ENCODE peak calls at places on chromosomes 11 and 22, in nine cellular contexts. X is progenitor cell of endocrine pancreas; S is BJ; N is CD8-positive, alpha-beta T cell; I is CD4-positive, alpha-beta T cell; Z is cardiac fibroblast; H is GM13976; G is MM.1S; E is GM20000. J is an unnamed sample.

GRCh38 chr22:36660510-36660840 is 43.1 kb downstream of the CACNG2 start:
- DNase-seq in X (no peak), S (no peak), N (no peak), I (no peak), Z (no peak), H (no peak), G (no peak), E (no peak), J (no peak)

GRCh38 chr22:27726726-27727449 is 74.7 kb downstream of the MN1 start:
- DNase-seq in X (no peak), S (peak), N (no peak), I (no peak), Z (peak), H (no peak), G (no peak), E (no peak), J (peak)

GRCh38 chr22:26561756-26562417 is 28.0 kb downstream of the TPST2 start:
- DNase-seq in X (no peak), S (no peak), N (no peak), I (no peak), Z (no peak), H (no peak), G (no peak), E (no peak), J (no peak)

GRCh38 chr11:12090061-12090572 is 20.3 kb upstream of the MICAL2 start:
- DNase-seq in X (no peak), S (no peak), N (no peak), I (no peak), Z (peak), H (no peak), G (no peak), E (no peak), J (no peak)

GRCh38 chr22:35631597-35631996 is 14.5 kb upstream of the MB start:
- DNase-seq in X (no peak), S (no peak), N (no peak), I (no peak), Z (peak), H (peak), G (peak), E (peak), J (no peak)

GRCh38 chr11:118625036-118625690 is 17.7 kb downstream of the PHLDB1 start:
- DNase-seq in X (no peak), S (no peak), N (no peak), I (no peak), Z (no peak), H (no peak), G (no peak), E (no peak), J (no peak)

GRCh38 chr11:59173964-59174663 is 2.2 kb downstream of the DTX4 start:
- DNase-seq in X (no peak), S (no peak), N (no peak), I (no peak), Z (peak), H (no peak), G (no peak), E (peak), J (no peak)

GRCh38 chr22:50194037-50194809 is 6.6 kb upstream of the SELENOO start:
- DNase-seq in X (no peak), S (no peak), N (no peak), I (no peak), Z (no peak), H (no peak), G (no peak), E (no peak), J (no peak)

GRCh38 chr11:105489431-105489830 is 120.4 kb upstream of the GRIA4 start:
- DNase-seq in X (no peak), S (no peak), N (no peak), I (no peak), Z (peak), H (no peak), G (no peak), E (no peak), J (no peak)

GRCh38 chr11:86475027-86475426 is 100.3 kb downstream of the CCDC81 start:
- DNase-seq in X (no peak), S (no peak), N (no peak), I (no peak), Z (no peak), H (no peak), G (no peak), E (no peak), J (no peak)

GRCh38 chr11:86478348-86478747 is 103.7 kb downstream of the CCDC81 start:
- DNase-seq in X (no peak), S (no peak), N (no peak), I (no peak), Z (no peak), H (no peak), G (no peak), E (no peak), J (no peak)

GRCh38 chr11:86476109-86476861 is 101.6 kb downstream of the CCDC81 start:
- DNase-seq in X (no peak), S (no peak), N (no peak), I (no peak), Z (peak), H (no peak), G (no peak), E (no peak), J (no peak)

GRCh38 chr11:86477495-86478155 is 102.9 kb downstream of the CCDC81 start:
- DNase-seq in X (no peak), S (no peak), N (no peak), I (no peak), Z (peak), H (no peak), G (no peak), E (no peak), J (no peak)

GRCh38 chr11:86473991-86474833 is 99.5 kb downstream of the CCDC81 start:
- DNase-seq in X (no peak), S (no peak), N (no peak), I (no peak), Z (peak), H (no peak), G (no peak), E (no peak), J (no peak)
- TF ChIP-seq CTCF in X (no peak), S (no peak), N (no peak), I (no peak), Z (no peak), H (no peak), G (no peak), E (no peak), J (no peak)

GRCh38 chr11:14784230-14784629 is 107.8 kb downstream of the CYP2R1 start:
- DNase-seq in X (no peak), S (no peak), N (no peak), I (no peak), Z (no peak), H (no peak), G (no peak), E (no peak), J (no peak)

GRCh38 chr11:14793546-14793945 is 98.5 kb downstream of the CYP2R1 start:
- DNase-seq in X (no peak), S (no peak), N (no peak), I (no peak), Z (no peak), H (no peak), G (no peak), E (no peak), J (no peak)

DNA sequence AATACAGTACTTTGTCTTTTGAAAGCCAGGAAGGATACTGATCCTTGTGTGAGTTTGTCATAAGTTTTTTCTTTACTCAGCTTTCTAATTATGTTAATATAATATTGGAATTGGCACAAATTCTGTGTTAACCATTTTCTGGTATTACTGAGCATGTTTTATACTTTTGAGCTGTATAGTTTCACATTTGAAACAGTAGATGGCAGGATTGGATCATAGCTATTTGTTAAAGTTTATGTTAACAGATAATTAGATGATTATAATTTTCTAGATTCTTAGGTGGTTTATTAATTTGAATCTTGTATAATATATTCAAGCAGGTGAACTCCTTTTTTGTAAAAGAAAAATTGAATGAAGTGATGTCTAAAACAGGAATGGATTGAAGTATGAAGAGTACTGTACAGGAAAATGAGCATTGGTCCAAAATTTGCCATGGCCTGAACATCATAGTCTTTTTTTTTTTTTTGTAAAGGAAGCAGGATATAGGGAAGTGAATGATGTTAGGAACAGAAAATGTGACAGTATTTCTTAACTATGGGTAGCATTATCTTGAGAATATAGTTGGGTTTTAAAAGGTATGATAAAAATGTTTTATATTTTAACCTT is 102.0 kb downstream of the CYP2R1 start:
- DNase-seq in X (no peak), S (no peak), N (no peak), I (no peak), Z (peak), H (no peak), G (peak), E (no peak), J (no peak)
- TF ChIP-seq CTCF in X (peak), S (peak), N (peak), I (peak), Z (peak), H (peak), G (peak), E (no peak), J (peak)

DNA sequence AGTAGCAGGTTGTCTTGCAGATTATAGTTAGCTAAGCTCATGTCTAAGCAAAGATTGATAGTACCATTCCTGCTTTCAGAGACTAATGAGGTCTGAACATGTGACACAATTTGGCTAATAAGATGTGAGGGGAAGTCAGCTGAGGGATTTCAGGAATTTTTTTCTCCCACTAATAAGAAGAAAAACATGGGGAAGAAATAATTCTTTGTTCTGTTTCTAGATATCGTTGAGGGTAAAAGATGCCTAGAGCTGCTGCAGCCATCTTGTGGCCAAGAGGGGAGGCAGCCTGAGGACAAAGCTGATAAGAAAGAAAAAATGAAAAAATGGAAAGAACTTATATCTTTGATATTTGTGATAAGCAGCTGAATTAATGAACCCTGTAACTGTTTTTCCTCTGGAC is 1334.4 kb downstream of the LRRC4C start:
- DNase-seq in X (no peak), S (no peak), N (no peak), I (no peak), Z (no peak), H (no peak), G (no peak), E (no peak), J (no peak)
- TF ChIP-seq CTCF in X (peak), S (no peak), N (no peak), I (no peak), Z (no peak), H (no peak), G (peak), E (no peak), J (no peak)

GRCh38 chr11:115736146-115736545 is 231.9 kb upstream of the CADM1 start:
- DNase-seq in X (no peak), S (no peak), N (no peak), I (no peak), Z (no peak), H (no peak), G (no peak), E (no peak), J (no peak)
- TF ChIP-seq CTCF in X (no peak), S (no peak), N (no peak), I (no peak), Z (no peak), H (no peak), G (no peak), E (no peak), J (no peak)

GRCh38 chr11:43558056-43558455 is 122.5 kb upstream of the HSD17B12 start:
- DNase-seq in X (no peak), S (no peak), N (no peak), I (no peak), Z (no peak), H (no peak), G (no peak), E (no peak), J (no peak)

GRCh38 chr11:43558556-43559127 is 121.9 kb upstream of the HSD17B12 start:
- DNase-seq in X (no peak), S (no peak), N (no peak), I (no peak), Z (no peak), H (no peak), G (no peak), E (no peak), J (no peak)

GRCh38 chr11:43556269-43556668 is 124.3 kb upstream of the HSD17B12 start:
- DNase-seq in X (no peak), S (no peak), N (no peak), I (no peak), Z (no peak), H (no peak), G (no peak), E (no peak), J (no peak)

GRCh38 chr11:43556892-43557291 is 123.6 kb upstream of the HSD17B12 start:
- DNase-seq in X (no peak), S (no peak), N (no peak), I (no peak), Z (no peak), H (no peak), G (no peak), E (no peak), J (no peak)

DNA sequence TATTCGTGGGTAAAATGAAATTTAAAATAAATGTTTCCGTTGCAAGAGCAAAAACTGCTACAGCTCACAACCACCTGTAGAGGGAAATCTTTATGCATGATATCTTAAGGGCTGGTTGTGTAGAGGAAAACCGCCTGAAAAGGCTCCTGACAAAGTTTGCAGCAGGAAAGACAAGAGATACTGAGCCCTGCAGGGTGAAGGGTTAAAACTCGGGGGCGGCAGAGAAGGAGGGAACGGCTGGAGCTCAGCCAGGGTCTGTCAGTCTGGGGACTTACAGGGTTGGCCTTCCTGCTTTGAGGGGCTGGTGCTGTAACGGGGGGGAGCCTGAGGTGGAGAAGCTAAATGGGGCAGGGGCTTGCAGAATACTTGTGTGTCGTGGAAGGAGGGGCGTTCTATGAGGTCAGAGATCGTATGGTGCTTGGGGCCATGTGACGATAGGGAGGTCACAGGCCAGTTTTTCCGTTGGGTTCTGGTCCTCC is 122.9 kb upstream of the HSD17B12 start:
- DNase-seq in X (no peak), S (no peak), N (no peak), I (no peak), Z (peak), H (no peak), G (no peak), E (no peak), J (no peak)
- TF ChIP-seq CTCF in X (peak), S (peak), N (no peak), I (no peak), Z (peak), H (no peak), G (no peak), E (no peak), J (peak)

GRCh38 chr11:113410414-113411135 is 23.0 kb downstream of the ANKK1 start:
- DNase-seq in X (no peak), S (no peak), N (no peak), I (no peak), Z (no peak), H (no peak), G (no peak), E (no peak), J (no peak)
- TF ChIP-seq CTCF in X (no peak), S (no peak), N (no peak), I (no peak), Z (no peak), H (no peak), G (no peak), E (no peak), J (no peak)

DNA sequence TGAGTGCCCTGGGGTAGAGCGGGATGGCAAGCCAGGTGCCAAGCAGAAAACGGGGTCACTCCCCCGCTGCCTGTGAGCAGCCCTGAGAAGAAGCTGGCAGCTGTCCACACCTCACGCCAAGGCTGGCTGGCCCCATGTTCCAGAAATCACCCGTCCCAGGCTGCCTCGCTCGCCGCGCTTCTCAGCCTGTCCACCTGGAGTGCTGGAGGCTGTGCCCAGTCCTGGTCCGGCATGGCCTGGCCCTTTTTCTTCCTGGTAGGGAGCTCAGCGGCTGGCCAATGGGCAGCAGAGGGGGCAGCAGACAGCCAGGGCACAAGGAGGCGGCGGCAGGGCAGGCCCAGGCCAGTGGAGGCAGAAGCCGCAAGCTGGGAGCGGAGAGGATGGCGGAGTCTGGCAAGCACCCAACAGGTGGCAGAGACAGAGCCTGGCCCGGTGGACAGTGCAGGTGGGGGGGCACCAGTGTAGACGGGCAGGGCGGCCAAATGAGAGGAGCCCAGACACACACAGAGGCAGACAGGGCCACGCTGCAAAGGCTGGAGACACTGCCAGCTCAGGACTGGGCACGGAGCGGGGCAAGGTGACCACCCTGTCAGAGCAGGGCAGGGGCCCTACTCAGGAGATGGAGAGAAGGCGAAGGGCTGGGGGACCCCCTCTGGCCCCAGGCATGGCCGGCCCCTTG is 37.2 kb upstream of the TH start:
- DNase-seq in X (peak), S (no peak), N (no peak), I (no peak), Z (no peak), H (peak), G (no peak), E (no peak), J (no peak)
- TF ChIP-seq CTCF in X (peak), S (no peak), N (no peak), I (no peak), Z (no peak), H (no peak), G (no peak), E (no peak), J (no peak)

J was measured in AG09309.